ENCODE peak calls at places on chromosome 13, in five cellular contexts. N is ecto neural progenitor cell; O is stimulated activated effector memory CD8-positive, alpha-beta T cell treated with anti-CD3 and anti-CD28 coated beads, Interleukin-12 subunit alpha, Interleukin-12 subunit beta, amount 100 ng/mL, for 72 hours; T is NCI-H345; I is lower leg skin. E is an unnamed sample.
A peak's percentile ranks its signal among the peaks of the same experiment; 100 is the strongest.

GRCh38 chr13:24203726-24204295 is 43.3 kb downstream of the SPATA13 start:
- DNase-seq in N (no peak), T (no peak), I (no peak), O (no peak), E (no peak)

GRCh38 chr13:33158830-33159229 is 126.7 kb downstream of the STARD13 start:
- DNase-seq in O (no peak), I (no peak), T (no peak), N (no peak), E (no peak)

GRCh38 chr13:74770361-74770760 is 636.2 kb upstream of the KLF12 start:
- DNase-seq in N (no peak), I (no peak), T (no peak), O (no peak), E (no peak)

GRCh38 chr13:42040730-42041016 is 7.8 kb upstream of the DGKH start:
- DNase-seq in N (no peak), T (no peak), O (no peak), I (no peak), E (no peak)

GRCh38 chr13:72839831-72840426 is 58.0 kb downstream of the PIBF1 start:
- DNase-seq in I (no peak), T (peak; percentile 52), N (peak; percentile 53), O (no peak), E (peak; percentile 76)

GRCh38 chr13:111874981-111875380 is 192.0 kb upstream of the SOX1 start:
- DNase-seq in N (peak; percentile 20), O (no peak), T (no peak), I (no peak), E (peak; percentile 18)

GRCh38 chr13:46404732-46405097 is 17.7 kb upstream of the RUBCNL start:
- DNase-seq in O (no peak), T (no peak), I (no peak), N (no peak), E (no peak)

GRCh38 chr13:38680912-38681311 is 6.0 kb upstream of the FREM2 start:
- DNase-seq in T (no peak), N (no peak), I (no peak), O (no peak), E (no peak)

GRCh38 chr13:40275155-40275554 is 391.3 kb downstream of the FOXO1 start:
- DNase-seq in T (no peak), I (no peak), N (no peak), O (no peak), E (no peak)

GRCh38 chr13:111552891-111553637 is 232.6 kb downstream of the TEX29 start:
- DNase-seq in T (no peak), O (no peak), N (no peak), I (no peak), E (no peak)

GRCh38 chr13:80336335-80336734 is 4.6 kb downstream of the SPRY2 start:
- DNase-seq in I (no peak), T (no peak), N (no peak), O (no peak), E (no peak)

GRCh38 chr13:85709072-85709471 is 90.1 kb downstream of the SLITRK6 start:
- DNase-seq in T (no peak), I (no peak), N (no peak), O (no peak), E (no peak)

GRCh38 chr13:41696163-41697003 is 239.0 kb downstream of the RGCC start:
- DNase-seq in I (no peak), O (no peak), T (no peak), N (no peak), E (peak; percentile 74)

GRCh38 chr13:28408235-28408848 is 86.6 kb downstream of the FLT1 start:
- DNase-seq in I (peak; percentile 56), N (no peak), T (no peak), O (no peak), E (peak; percentile 58)

GRCh38 chr13:111519490-111520170 is 199.2 kb downstream of the TEX29 start:
- DNase-seq in I (no peak), T (no peak), O (no peak), N (peak; percentile 23), E (peak; percentile 47)

GRCh38 chr13:41017153-41017552 is 2.0 kb downstream of the ELF1 start:
- DNase-seq in N (no peak), O (no peak), I (peak; percentile 33), T (no peak), E (no peak)

GRCh38 chr13:92187378-92187989 is 789.1 kb downstream of the GPC5 start:
- DNase-seq in O (no peak), N (no peak), T (peak; percentile 40), I (peak; percentile 23), E (no peak)

GRCh38 chr13:23799945-23800344 is 89.3 kb downstream of the MIPEP start:
- DNase-seq in N (no peak), T (no peak), O (no peak), I (no peak), E (no peak)

GRCh38 chr13:112933649-112934048 is 35.4 kb upstream of the MCF2L start:
- DNase-seq in N (no peak), O (no peak), I (no peak), T (no peak), E (no peak)

GRCh38 chr13:20721454-20722357 is 18.2 kb downstream of the IL17D start:
- DNase-seq in O (no peak), N (peak; percentile 72), T (peak; percentile 57), I (no peak), E (peak; percentile 68)

E was measured in islet precursor cell.